ENCODE peak calls at places on chromosomes 11 and 22, in four cellular contexts. Y is H9, T is H1, G is neuronal stem cell. A is an unnamed sample.

GRCh38 chr11:61769169-61769920 is 16.9 kb downstream of the MYRF start:
- DNase-seq in T (no peak), G (no peak), Y (no peak), A (no peak)

GRCh38 chr11:100740440-100740839 is 53.4 kb downstream of the ARHGAP42 start:
- DNase-seq in G (no peak), T (no peak), Y (no peak), A (no peak)

GRCh38 chr11:11532574-11532973 is 89.2 kb downstream of the GALNT18 start:
- DNase-seq in T (no peak), G (no peak), Y (no peak), A (no peak)

GRCh38 chr22:45069925-45070324 is 60.1 kb upstream of the PHF21B start:
- DNase-seq in T (no peak), G (no peak), Y (no peak), A (no peak)

GRCh38 chr11:77259681-77260080 is 41.8 kb downstream of the GDPD4 start:
- DNase-seq in Y (no peak), T (no peak), G (no peak), A (no peak)

GRCh38 chr11:119377112-119377901 is 4.2 kb downstream of the USP2 start:
- DNase-seq in Y (no peak), G (no peak), T (no peak), A (no peak)

GRCh38 chr11:94151903-94152677 is 23.4 kb downstream of the PANX1 start:
- DNase-seq in G (no peak), T (no peak), Y (peak), A (peak)

GRCh38 chr22:19889951-19890350 is 35.3 kb upstream of the GNB1L start:
- DNase-seq in G (no peak), T (no peak), Y (no peak), A (no peak)

GRCh38 chr11:5288912-5289525 is 12.7 kb downstream of the OR51B4 start:
- DNase-seq in T (no peak), Y (no peak), G (no peak), A (no peak)

GRCh38 chr22:30457964-30458363 is 13.9 kb downstream of the SEC14L3 start:
- DNase-seq in T (no peak), Y (no peak), G (no peak), A (no peak)

GRCh38 chr22:25351631-25352293 is 132.3 kb downstream of the CRYBB2 start:
- DNase-seq in Y (no peak), G (no peak), T (no peak), A (no peak)

GRCh38 chr22:39314251-39314971 is 5.0 kb downstream of the RPL3 start:
- DNase-seq in G (no peak), T (no peak), Y (peak), A (peak)
- H3K9ac ChIP-seq in G (no peak), T (no peak), Y (no peak), A (peak)

DNA sequence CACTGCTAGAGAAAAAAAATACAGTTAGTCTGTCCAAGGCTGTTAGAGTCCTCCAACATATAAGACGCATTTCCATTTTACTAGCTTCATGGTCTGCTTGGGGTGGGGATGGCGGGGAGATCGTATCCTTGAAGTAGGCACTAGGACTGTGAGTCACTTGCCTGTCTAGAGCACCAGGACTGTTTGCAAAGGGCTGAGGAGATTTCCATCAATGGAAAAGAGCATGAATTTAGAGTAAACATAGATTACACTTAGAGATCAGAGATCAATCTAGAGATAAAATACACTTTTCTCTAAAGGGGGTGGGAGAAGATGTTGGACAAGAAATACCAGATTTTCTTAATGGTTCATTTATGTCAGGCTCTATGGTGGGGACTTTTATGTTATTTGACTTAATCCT is 1.7 kb upstream of the MS4A7 start:
- DNase-seq in G (no peak), Y (no peak), T (no peak), A (no peak)
- H3K27ac ChIP-seq in G (no peak), Y (no peak), T (no peak), A (no peak)

GRCh38 chr11:121449626-121450025 is 2.5 kb upstream of the SORL1 start:
- DNase-seq in T (no peak), G (no peak), Y (no peak), A (no peak)

GRCh38 chr11:121450424-121450823 is 1.7 kb upstream of the SORL1 start:
- DNase-seq in G (no peak), T (no peak), Y (no peak), A (no peak)

GRCh38 chr11:121451178-121451981 is 734 bp upstream of the SORL1 start:
- DNase-seq in G (no peak), T (no peak), Y (no peak), A (no peak)

GRCh38 chr11:121448431-121448941 is 3.6 kb upstream of the SORL1 start:
- DNase-seq in G (no peak), T (no peak), Y (no peak), A (no peak)

DNA sequence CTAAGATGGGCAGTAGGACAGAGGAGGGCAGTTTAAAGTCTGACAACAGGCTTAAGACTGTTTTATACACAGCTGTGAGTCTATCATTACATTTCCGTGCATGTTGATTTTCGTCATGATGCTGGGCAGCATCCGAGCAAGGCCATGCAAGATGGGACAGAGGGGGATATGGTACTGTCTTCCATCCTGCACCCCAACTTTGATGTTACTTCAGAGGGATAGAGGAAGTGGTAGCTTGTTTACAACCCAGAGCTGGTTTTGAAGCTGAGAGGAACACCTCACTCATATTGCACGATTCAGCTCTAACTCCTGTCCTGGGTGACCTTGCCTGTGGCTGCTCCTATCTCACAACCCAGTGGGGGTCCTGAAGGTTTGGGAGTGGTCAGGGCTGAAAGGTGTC is 3.0 kb upstream of the SORL1 start:
- DNase-seq in T (no peak), Y (no peak), G (no peak), A (no peak)
- H3K9ac ChIP-seq in T (no peak), Y (no peak), G (no peak), A (no peak)

DNA sequence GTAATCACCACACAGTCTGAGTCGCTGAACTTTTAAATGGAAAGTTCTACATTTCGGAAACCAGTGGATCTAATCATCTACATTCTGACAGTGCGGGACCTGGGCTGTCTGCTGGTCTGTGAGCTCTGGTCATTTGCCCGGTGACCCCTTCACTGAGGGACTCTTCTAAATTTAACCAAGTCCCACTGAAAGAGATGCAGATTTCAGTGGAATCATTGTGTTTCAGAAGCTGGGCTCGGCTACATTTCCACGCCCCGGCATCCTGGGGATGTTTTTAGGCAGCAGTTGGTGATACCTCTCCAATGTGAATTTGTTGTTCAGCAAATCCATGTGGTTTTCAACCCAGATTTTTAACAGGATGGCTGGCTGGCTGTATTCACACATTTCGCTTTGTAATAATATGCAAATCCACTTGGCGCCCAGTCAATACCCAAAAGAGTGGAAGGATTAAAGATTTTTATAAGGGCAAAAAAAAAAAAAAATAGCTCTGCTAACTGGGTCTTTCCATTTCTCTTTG is 145.5 kb upstream of the RASSF10 start:
- DNase-seq in Y (no peak), T (no peak), G (no peak), A (peak)
- H3K27ac ChIP-seq in Y (peak), T (peak), G (peak), A (peak)

DNA sequence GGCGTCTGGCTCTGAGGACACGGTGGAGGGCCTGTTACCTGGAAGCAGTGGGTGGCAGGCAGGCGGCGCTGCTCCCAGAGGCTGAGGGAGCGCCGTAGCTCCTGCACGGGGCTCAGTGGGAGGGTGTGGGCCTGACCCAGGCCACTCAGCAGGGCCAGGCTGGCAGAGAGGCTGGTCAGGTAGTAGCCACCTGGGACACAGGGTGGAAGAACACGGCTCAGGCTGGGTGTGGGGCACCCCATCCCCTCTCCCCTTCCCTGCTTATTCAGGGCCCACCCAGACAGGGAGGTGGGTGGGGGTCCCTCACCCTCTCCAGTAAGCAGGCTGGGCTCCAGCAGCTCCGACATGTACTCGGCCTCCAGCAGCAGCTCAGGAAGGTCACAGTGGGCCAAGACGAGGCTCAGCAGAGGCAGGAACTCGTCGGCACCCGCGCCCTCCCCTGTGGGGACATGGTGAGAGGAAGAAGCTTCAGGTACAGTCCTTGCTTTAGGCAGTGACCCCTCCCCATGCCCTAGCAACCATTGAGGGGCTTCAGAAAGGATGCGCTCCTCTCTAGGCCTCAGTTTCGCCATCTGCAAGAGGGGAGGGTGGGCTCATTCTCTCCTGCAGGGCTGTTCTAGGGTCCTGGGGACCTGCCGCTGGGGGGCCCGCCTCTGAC is 2.9 kb downstream of the RIN1 start:
- DNase-seq in T (no peak), Y (no peak), G (no peak), A (no peak)
- H3K9ac ChIP-seq in T (no peak), Y (no peak), G (peak), A (no peak)

GRCh38 chr22:48622891-48623545 is 1204.7 kb downstream of the BRD1 start:
- DNase-seq in T (no peak), Y (no peak), G (no peak), A (no peak)
- H3K27ac ChIP-seq in T (no peak), Y (no peak), G (no peak), A (no peak)

GRCh38 chr22:22953796-22954195 is 66.2 kb downstream of the IGLL5 start:
- DNase-seq in G (no peak), Y (no peak), T (no peak), A (no peak)

GRCh38 chr22:22952531-22953295 is 65.1 kb downstream of the IGLL5 start:
- DNase-seq in T (no peak), G (no peak), Y (no peak), A (no peak)

GRCh38 chr22:22951035-22951434 is 63.4 kb downstream of the IGLL5 start:
- DNase-seq in G (no peak), Y (no peak), T (no peak), A (no peak)

GRCh38 chr22:22948651-22949611 is 61.3 kb downstream of the IGLL5 start:
- DNase-seq in G (no peak), T (no peak), Y (no peak), A (peak)

GRCh38 chr22:22949953-22950352 is 62.3 kb downstream of the IGLL5 start:
- DNase-seq in G (no peak), Y (no peak), T (no peak), A (no peak)
- H3K9ac ChIP-seq in G (no peak), Y (no peak), T (no peak), A (no peak)

DNA sequence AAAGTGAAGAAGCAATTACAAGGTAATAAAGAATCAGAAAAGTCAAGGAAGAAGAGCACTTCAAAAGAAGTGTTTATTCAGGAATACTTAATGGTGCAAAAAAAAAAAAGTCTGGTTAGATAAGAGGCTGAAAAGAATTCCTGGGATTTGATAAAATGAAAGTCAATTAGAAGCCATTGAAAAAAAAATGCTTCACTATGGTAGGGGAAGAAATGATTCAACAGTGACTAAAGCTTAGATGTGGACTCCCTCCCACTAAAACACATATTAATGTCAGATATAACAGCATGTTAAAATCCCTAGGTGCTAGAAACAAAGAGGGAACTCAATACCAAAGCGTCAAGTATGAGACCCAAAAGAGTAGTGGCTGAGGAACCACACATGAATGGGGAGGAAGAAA is 335.3 kb upstream of the PITPNB start:
- DNase-seq in G (no peak), Y (no peak), T (no peak), A (no peak)
- H3K27ac ChIP-seq in G (no peak), Y (no peak), T (no peak), A (no peak)

DNA sequence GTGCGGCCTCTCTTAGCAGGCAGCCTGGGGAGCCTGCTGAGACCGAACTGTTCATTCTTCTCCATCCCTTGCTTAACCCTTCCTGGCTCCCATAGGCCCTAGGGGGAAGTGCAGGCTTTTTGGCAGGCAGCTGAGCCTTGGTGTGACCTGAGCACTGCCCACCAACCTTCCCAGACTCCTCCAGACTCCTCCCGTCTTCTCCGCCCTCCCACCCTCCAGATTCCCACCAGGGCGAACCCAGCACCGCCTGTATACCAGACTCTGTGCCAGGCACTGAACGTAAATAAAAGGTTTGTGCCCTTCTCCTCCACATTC is 7.9 kb downstream of the RELT start:
- DNase-seq in G (no peak), Y (no peak), T (no peak), A (no peak)
- H3K9ac ChIP-seq in G (no peak), Y (no peak), T (no peak), A (no peak)

A was measured in endodermal cell.